ENCODE peak calls at places on chromosomes 7 and 10, in four cellular contexts. U, H, I and J are unnamed samples.

GRCh38 chr7:150323682-150324365 is 479 bp upstream of the ACTR3C start:
- DNase-seq in U (no peak), H (no peak), I (no peak), J (no peak)

GRCh38 chr7:134532155-134533089 is 5.1 kb downstream of the AKR1B10 start:
- DNase-seq in U (no peak), H (no peak), I (no peak), J (no peak)

GRCh38 chr7:80847027-80847426 is 71.8 kb downstream of the SEMA3C start:
- DNase-seq in U (no peak), H (no peak), I (no peak), J (no peak)

GRCh38 chr7:78134256-78134655 is 335.7 kb downstream of the PHTF2 start:
- DNase-seq in U (no peak), H (peak), I (no peak), J (peak)

GRCh38 chr7:137590071-137590470 is 246.5 kb upstream of the PTN start:
- DNase-seq in U (no peak), H (no peak), I (no peak), J (no peak)

GRCh38 chr7:8751557-8752231 is 318.3 kb downstream of the NXPH1 start:
- DNase-seq in U (no peak), H (peak), I (no peak), J (no peak)

GRCh38 chr7:7157887-7158271 is 24.5 kb upstream of the C1GALT1 start:
- DNase-seq in U (no peak), H (no peak), I (no peak), J (no peak)

GRCh38 chr7:44051611-44052220 is 7.2 kb downstream of the DBNL start:
- DNase-seq in U (no peak), H (no peak), I (no peak), J (no peak)

GRCh38 chr7:101536232-101536631 is 92.9 kb downstream of the MYL10 start:
- DNase-seq in U (no peak), H (no peak), I (no peak), J (peak)

GRCh38 chr7:151663382-151664100 is 143.8 kb upstream of the RHEB start:
- DNase-seq in U (no peak), H (no peak), I (no peak), J (no peak)

GRCh38 chr7:21616796-21617436 is 74.1 kb downstream of the DNAH11 start:
- DNase-seq in U (no peak), H (no peak), I (no peak), J (no peak)

GRCh38 chr10:116947838-116948529 is 57.0 kb downstream of the SHTN1 start:
- DNase-seq in U (no peak), H (no peak), I (no peak), J (peak)

GRCh38 chr10:5234106-5234877 is 37.7 kb downstream of the AKR1C4 start:
- DNase-seq in U (no peak), H (no peak), I (no peak), J (peak)

GRCh38 chr7:26534649-26535482 is 243.2 kb downstream of the SNX10 start:
- DNase-seq in U (no peak), H (no peak), I (no peak), J (no peak)
- TF ChIP-seq ATF3 in U (no peak), H (no peak), I (no peak), J (no peak)

DNA sequence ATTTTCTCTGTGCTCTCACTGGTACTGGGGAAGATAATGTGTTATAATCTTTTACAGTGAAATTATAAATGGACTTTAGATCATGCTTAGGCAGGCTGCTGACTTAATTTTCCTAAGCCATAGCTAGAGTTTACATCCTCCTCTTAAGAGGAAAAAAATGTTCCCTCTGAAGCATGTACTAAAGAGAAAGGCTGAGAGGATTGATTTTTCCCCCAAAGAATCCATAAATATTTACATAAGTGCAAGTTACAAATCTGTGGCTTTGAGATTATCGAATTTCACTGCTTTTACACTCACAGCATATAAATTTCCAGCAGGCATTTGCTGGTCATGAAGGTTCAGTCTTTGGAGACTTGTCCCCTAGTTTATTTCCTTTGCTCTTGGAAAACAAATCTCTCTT is 43.7 kb downstream of the CREB5 start:
- DNase-seq in U (no peak), H (no peak), I (no peak), J (no peak)
- TF ChIP-seq CBFB in U (no peak), H (no peak), I (no peak), J (no peak)

GRCh38 chr10:46541017-46541661 is 15.3 kb downstream of the GPRIN2 start:
- DNase-seq in U (peak), H (peak), I (no peak), J (no peak)

GRCh38 chr10:46543379-46544014 is 13.0 kb downstream of the GPRIN2 start:
- DNase-seq in U (no peak), H (no peak), I (no peak), J (no peak)

GRCh38 chr10:46542567-46543323 is 13.7 kb downstream of the GPRIN2 start:
- DNase-seq in U (peak), H (no peak), I (no peak), J (no peak)

GRCh38 chr10:46540412-46541016 is 15.9 kb downstream of the GPRIN2 start:
- DNase-seq in U (peak), H (no peak), I (no peak), J (no peak)

GRCh38 chr10:46541735-46542566 is 14.5 kb downstream of the GPRIN2 start:
- DNase-seq in U (peak), H (no peak), I (no peak), J (no peak)
- TF ChIP-seq ATF3 in U (no peak), H (no peak), I (no peak), J (no peak)

DNA sequence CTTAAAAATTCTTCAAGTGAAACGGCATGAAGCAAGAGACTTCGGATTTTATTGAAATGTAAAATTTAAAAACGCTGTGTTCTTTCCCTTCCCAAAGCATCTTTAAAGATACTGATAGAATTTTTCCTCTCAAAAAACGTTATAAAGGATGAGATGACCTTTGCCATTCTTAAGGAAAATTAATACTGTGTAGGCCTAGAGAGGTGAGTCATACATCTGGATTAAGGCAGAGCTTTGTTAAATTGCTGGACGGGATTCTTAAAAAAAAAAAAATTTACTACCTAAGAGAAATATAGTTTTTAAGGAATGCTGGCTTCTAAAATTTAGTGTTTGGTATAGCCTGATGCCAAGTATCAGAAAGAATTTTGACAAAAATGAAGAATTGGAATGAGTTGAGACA is 6.3 kb upstream of the HBP1 start:
- DNase-seq in U (no peak), H (no peak), I (no peak), J (no peak)
- TF ChIP-seq CBFB in U (no peak), H (no peak), I (no peak), J (no peak)

DNA sequence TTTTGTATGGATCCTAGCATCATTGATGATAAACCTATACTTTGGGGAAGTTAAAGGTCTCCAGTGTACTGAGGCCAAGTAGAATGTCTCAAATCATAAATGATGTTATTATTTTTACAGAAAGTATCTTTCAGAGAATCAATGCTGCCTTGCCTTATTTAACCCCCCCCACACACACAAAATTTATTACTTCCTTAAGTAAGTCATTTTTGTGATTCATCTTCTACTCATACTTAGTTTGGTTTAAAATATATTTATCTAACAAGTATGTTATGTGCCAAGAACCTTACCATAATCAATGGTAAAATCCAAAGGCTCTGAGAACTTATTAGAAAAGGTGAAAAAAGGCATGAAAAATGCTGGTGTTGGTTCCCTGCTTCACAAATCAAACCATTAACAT is 18.8 kb upstream of the CLDN12 start:
- DNase-seq in U (no peak), H (no peak), I (no peak), J (no peak)
- TF ChIP-seq ATF3 in U (no peak), H (no peak), I (no peak), J (no peak)

DNA sequence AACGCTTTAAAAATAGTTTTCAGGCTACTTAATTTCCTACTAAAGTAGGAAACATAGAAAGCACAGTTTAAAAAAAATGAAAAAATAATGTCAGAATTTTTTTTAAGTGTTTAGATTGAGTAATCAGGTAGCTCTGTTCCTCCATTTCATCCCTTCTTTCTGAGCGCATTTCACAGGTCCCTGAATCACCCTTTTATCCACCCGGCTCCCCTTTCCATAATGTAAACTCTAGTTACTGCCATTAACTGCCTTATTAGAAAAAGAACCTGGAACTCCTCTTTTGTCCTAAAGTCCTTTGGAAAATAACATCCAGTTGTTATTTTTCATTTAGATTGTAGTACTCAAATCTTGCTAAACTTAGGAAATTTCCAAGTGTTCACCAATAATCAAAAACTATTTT is 5.8 kb downstream of the KCND2 start:
- DNase-seq in U (no peak), H (no peak), I (no peak), J (no peak)
- TF ChIP-seq CBFB in U (no peak), H (no peak), I (no peak), J (no peak)